ENCODE peak calls at places on chromosomes 3 and 15, in five cellular contexts. C, L, X, P and U are unnamed samples. For H3K27me3, the result is how much of the 10 kb centered on the place peaks cover.

GRCh38 chr3:42698216-42698910 is 4.2 kb downstream of the HHATL start:
- DNase-seq in C (no peak), L (peak), X (no peak), P (no peak), U (no peak)

GRCh38 chr3:107699682-107700081 is 176.9 kb downstream of the BBX start:
- DNase-seq in C (no peak), L (no peak), X (no peak), P (no peak), U (no peak)

GRCh38 chr3:134795776-134796312 is 784 bp downstream of the EPHB1 start:
- DNase-seq in C (peak), L (no peak), X (no peak), P (no peak), U (no peak)

GRCh38 chr3:124083990-124084389 is 92.1 kb upstream of the ROPN1 start:
- DNase-seq in C (no peak), L (no peak), X (no peak), P (no peak), U (no peak)

GRCh38 chr3:175940881-175941280 is 1081.7 kb downstream of the NAALADL2 start:
- DNase-seq in C (peak), L (no peak), X (no peak), P (no peak), U (no peak)

GRCh38 chr3:194840661-194841514 is 155.2 kb downstream of the FAM43A start:
- DNase-seq in C (no peak), L (no peak), X (peak), P (no peak), U (no peak)

GRCh38 chr15:29131336-29132109 is 138.1 kb downstream of the NSMCE3 start:
- DNase-seq in C (no peak), L (no peak), X (no peak), P (no peak), U (no peak)

GRCh38 chr15:62786123-62786825 is 256.3 kb upstream of the TPM1 start:
- DNase-seq in C (no peak), L (no peak), X (no peak), P (no peak), U (no peak)

GRCh38 chr3:35602395-35602936 is 36.9 kb upstream of the ARPP21 start:
- DNase-seq in C (no peak), L (no peak), X (no peak), P (no peak), U (no peak)

GRCh38 chr3:99836681-99837080 is 19.0 kb downstream of the CMSS1 start:
- DNase-seq in C (no peak), L (no peak), X (no peak), P (no peak), U (no peak)

GRCh38 chr3:147354621-147355020 is 51.7 kb downstream of the ZIC4 start:
- DNase-seq in C (peak), L (no peak), X (no peak), P (no peak), U (no peak)
- H3K27me3 ChIP-seq in C (half or more), L (under half), X (under half), P (under half), U (under half)

GRCh38 chr15:42069025-42069424 is 25.3 kb downstream of the PLA2G4D start:
- DNase-seq in C (peak), L (no peak), X (no peak), P (no peak), U (no peak)
- TF ChIP-seq CTCF in C (peak), L (no peak), X (no peak), P (no peak), U (no peak)

GRCh38 chr3:14545251-14545635 is 5.1 kb upstream of the GRIP2 start:
- DNase-seq in C (no peak), L (no peak), X (no peak), P (no peak), U (no peak)
- H3K27me3 ChIP-seq in C (under half), L (under half), X (under half), P (under half), U (under half)

GRCh38 chr3:185976100-185976499 is 38.3 kb upstream of the TRA2B start:
- DNase-seq in C (no peak), L (no peak), X (no peak), P (no peak), U (no peak)

GRCh38 chr3:185978516-185978915 is 40.7 kb upstream of the TRA2B start:
- DNase-seq in C (no peak), L (no peak), X (no peak), P (no peak), U (no peak)

GRCh38 chr3:185976977-185977678 is 39.3 kb upstream of the TRA2B start:
- DNase-seq in C (peak), L (peak), X (peak), P (peak), U (no peak)

GRCh38 chr3:185979721-185980121 is 41.9 kb upstream of the TRA2B start:
- DNase-seq in C (no peak), L (no peak), X (no peak), P (no peak), U (no peak)

GRCh38 chr3:185977679-185978040 is 39.8 kb upstream of the TRA2B start:
- DNase-seq in C (no peak), L (no peak), X (no peak), P (no peak), U (no peak)
- TF ChIP-seq CTCF in C (peak), L (no peak), X (peak), P (no peak), U (no peak)

GRCh38 chr3:13280856-13281656 is 139.1 kb downstream of the NUP210 start:
- DNase-seq in C (peak), L (no peak), X (no peak), P (no peak), U (no peak)
- H3K27me3 ChIP-seq in C (under half), L (under half), X (under half), P (under half), U (under half)

DNA sequence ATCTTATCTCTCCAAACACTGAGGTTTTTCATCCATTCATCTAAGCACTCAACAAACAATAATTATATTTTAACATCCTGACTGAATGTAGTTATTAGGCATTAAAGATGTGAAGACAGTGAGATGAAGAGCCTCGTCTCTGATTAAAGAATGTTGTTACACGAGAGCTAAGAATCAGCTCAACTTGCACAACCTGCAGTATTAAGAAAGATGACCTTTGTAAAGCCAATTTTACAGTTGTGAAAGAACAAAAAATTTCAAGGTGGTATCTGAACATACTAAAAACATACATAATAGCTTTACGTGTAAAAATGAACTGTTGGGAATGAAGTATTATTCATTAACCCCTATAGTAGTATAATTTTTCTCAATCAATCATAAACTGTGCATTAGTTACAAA is 12.8 kb downstream of the CLDN1 start:
- DNase-seq in C (no peak), L (no peak), X (no peak), P (no peak), U (no peak)
- TF ChIP-seq CTCF in C (no peak), L (no peak), X (no peak), P (no peak), U (no peak)

DNA sequence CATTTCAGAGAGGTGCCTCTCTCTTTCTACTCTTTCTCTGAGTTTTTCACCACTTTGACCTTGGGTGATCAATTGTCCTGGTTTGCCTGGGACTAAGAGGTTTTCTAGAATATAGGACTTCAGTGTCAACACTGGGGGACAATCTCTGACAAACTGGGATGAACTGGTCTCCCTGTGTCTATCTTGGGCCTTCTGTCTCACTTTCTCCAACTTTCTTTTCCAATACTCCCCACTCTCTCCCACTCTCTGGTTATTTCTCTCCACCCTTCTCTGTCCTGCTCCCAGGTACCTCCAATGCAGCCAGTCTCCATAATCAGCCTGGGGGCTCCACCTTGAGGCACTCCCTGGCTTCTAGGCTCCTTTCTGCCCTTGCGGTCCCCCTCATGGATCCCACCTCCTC is 4.7 kb upstream of the ITGA11 start:
- DNase-seq in C (peak), L (no peak), X (no peak), P (no peak), U (no peak)
- H3K27me3 ChIP-seq in C (under half), L (under half), X (half or more), P (under half), U (under half)

GRCh38 chr3:36992806-36993325 is at the start of gene EPM2AIP1:
- DNase-seq in C (peak), L (no peak), X (peak), P (no peak), U (no peak)
- TF ChIP-seq CTCF in C (peak), L (peak), X (no peak), P (peak), U (peak)